ENCODE peak calls at places on chromosomes 4 and X, in eight cellular contexts. One of them, this sample, is unnamed.

GRCh38 chrX:153971632-153972367 is at the start of gene HCFC1:
- DNase-seq in stimulated activated naive CD4-positive, alpha-beta T cell: peak; percentile 88
- DNase-seq in brain microvascular endothelial cell: peak; percentile 81
- DNase-seq in CD4-positive, CD25-positive, alpha-beta regulatory T cell: peak; percentile 83
- DNase-seq in EL: peak; percentile 89
- DNase-seq in ELR: peak; percentile 89
- DNase-seq in germinal center: peak; percentile 75
- DNase-seq in iris pigment epithelial cell: peak; percentile 86
- DNase-seq in this sample: peak; percentile 84

GRCh38 chrX:1137531-1137930 is 74.9 kb downstream of the CRLF2 start:
- DNase-seq in CD4-positive, CD25-positive, alpha-beta regulatory T cell: no peak
- DNase-seq in germinal center: no peak
- DNase-seq in stimulated activated naive CD4-positive, alpha-beta T cell: no peak
- DNase-seq in iris pigment epithelial cell: no peak
- DNase-seq in ELR: no peak
- DNase-seq in brain microvascular endothelial cell: no peak
- DNase-seq in EL: no peak
- DNase-seq in this sample: no peak

GRCh38 chr4:56680266-56680665 is 830 bp downstream of the HOPX start:
- DNase-seq in brain microvascular endothelial cell: no peak
- DNase-seq in germinal center: no peak
- DNase-seq in EL: no peak
- DNase-seq in CD4-positive, CD25-positive, alpha-beta regulatory T cell: no peak
- DNase-seq in iris pigment epithelial cell: no peak
- DNase-seq in stimulated activated naive CD4-positive, alpha-beta T cell: no peak
- DNase-seq in ELR: no peak
- DNase-seq in this sample: no peak

GRCh38 chr4:3807861-3808521 is 41.8 kb downstream of the ADRA2C start:
- DNase-seq in CD4-positive, CD25-positive, alpha-beta regulatory T cell: no peak
- DNase-seq in iris pigment epithelial cell: no peak
- DNase-seq in EL: no peak
- DNase-seq in germinal center: no peak
- DNase-seq in stimulated activated naive CD4-positive, alpha-beta T cell: no peak
- DNase-seq in ELR: no peak
- DNase-seq in brain microvascular endothelial cell: no peak
- DNase-seq in this sample: no peak

GRCh38 chr4:102500371-102501175 is 586 bp upstream of the NFKB1 start:
- DNase-seq in ELR: peak; percentile 69
- DNase-seq in germinal center: peak; percentile 11
- DNase-seq in stimulated activated naive CD4-positive, alpha-beta T cell: peak; percentile 4
- DNase-seq in CD4-positive, CD25-positive, alpha-beta regulatory T cell: no peak
- DNase-seq in EL: peak; percentile 71
- DNase-seq in iris pigment epithelial cell: peak; percentile 34
- DNase-seq in brain microvascular endothelial cell: peak; percentile 38
- DNase-seq in this sample: peak; percentile 44

GRCh38 chrX:148854351-148854750 is 353.9 kb downstream of the AFF2 start:
- DNase-seq in EL: no peak
- DNase-seq in brain microvascular endothelial cell: peak; percentile 31
- DNase-seq in ELR: no peak
- DNase-seq in CD4-positive, CD25-positive, alpha-beta regulatory T cell: no peak
- DNase-seq in germinal center: no peak
- DNase-seq in iris pigment epithelial cell: no peak
- DNase-seq in stimulated activated naive CD4-positive, alpha-beta T cell: no peak
- DNase-seq in this sample: peak; percentile 2

GRCh38 chr4:88033309-88033708 is 25.9 kb downstream of the PKD2 start:
- DNase-seq in CD4-positive, CD25-positive, alpha-beta regulatory T cell: peak; percentile 15
- DNase-seq in stimulated activated naive CD4-positive, alpha-beta T cell: peak; percentile 8
- DNase-seq in EL: peak; percentile 65
- DNase-seq in iris pigment epithelial cell: peak; percentile 62
- DNase-seq in ELR: peak; percentile 78
- DNase-seq in germinal center: peak; percentile 51
- DNase-seq in brain microvascular endothelial cell: peak; percentile 36
- DNase-seq in this sample: peak; percentile 72

GRCh38 chrX:6448003-6448402 is 86.9 kb downstream of the VCX3A start:
- DNase-seq in EL: no peak
- DNase-seq in ELR: no peak
- DNase-seq in iris pigment epithelial cell: no peak
- DNase-seq in germinal center: no peak
- DNase-seq in brain microvascular endothelial cell: peak; percentile 13
- DNase-seq in CD4-positive, CD25-positive, alpha-beta regulatory T cell: no peak
- DNase-seq in stimulated activated naive CD4-positive, alpha-beta T cell: no peak
- DNase-seq in this sample: no peak

GRCh38 chr4:4867745-4868505 is 8.5 kb downstream of the MSX1 start:
- DNase-seq in stimulated activated naive CD4-positive, alpha-beta T cell: no peak
- DNase-seq in brain microvascular endothelial cell: no peak
- DNase-seq in EL: no peak
- DNase-seq in germinal center: no peak
- DNase-seq in iris pigment epithelial cell: no peak
- DNase-seq in ELR: no peak
- DNase-seq in CD4-positive, CD25-positive, alpha-beta regulatory T cell: no peak
- DNase-seq in this sample: no peak

GRCh38 chr4:174427562-174428140 is 94.6 kb downstream of the HPGD start:
- DNase-seq in brain microvascular endothelial cell: no peak
- DNase-seq in CD4-positive, CD25-positive, alpha-beta regulatory T cell: no peak
- DNase-seq in EL: no peak
- DNase-seq in ELR: no peak
- DNase-seq in stimulated activated naive CD4-positive, alpha-beta T cell: no peak
- DNase-seq in iris pigment epithelial cell: peak; percentile 56
- DNase-seq in germinal center: no peak
- DNase-seq in this sample: peak; percentile 73

GRCh38 chr4:54227261-54228063 is 1.6 kb upstream of the PDGFRA start:
- DNase-seq in CD4-positive, CD25-positive, alpha-beta regulatory T cell: no peak
- DNase-seq in ELR: peak; percentile 79
- DNase-seq in EL: peak; percentile 77
- DNase-seq in stimulated activated naive CD4-positive, alpha-beta T cell: no peak
- DNase-seq in germinal center: no peak
- DNase-seq in brain microvascular endothelial cell: peak; percentile 57
- DNase-seq in iris pigment epithelial cell: peak; percentile 75
- DNase-seq in this sample: peak; percentile 50

GRCh38 chrX:110944323-110944761 is 148.7 kb upstream of the CHRDL1 start:
- DNase-seq in ELR: no peak
- DNase-seq in iris pigment epithelial cell: no peak
- DNase-seq in CD4-positive, CD25-positive, alpha-beta regulatory T cell: no peak
- DNase-seq in germinal center: no peak
- DNase-seq in EL: no peak
- DNase-seq in brain microvascular endothelial cell: no peak
- DNase-seq in stimulated activated naive CD4-positive, alpha-beta T cell: no peak
- DNase-seq in this sample: no peak

GRCh38 chr4:133320576-133321170 is 171.6 kb downstream of the PCDH10 start:
- DNase-seq in ELR: peak; percentile 50
- DNase-seq in EL: peak; percentile 28
- DNase-seq in stimulated activated naive CD4-positive, alpha-beta T cell: no peak
- DNase-seq in germinal center: no peak
- DNase-seq in brain microvascular endothelial cell: peak; percentile 43
- DNase-seq in iris pigment epithelial cell: peak; percentile 40
- DNase-seq in CD4-positive, CD25-positive, alpha-beta regulatory T cell: no peak
- DNase-seq in this sample: peak; percentile 62

GRCh38 chr4:99979872-99980271 is 29.8 kb upstream of the H2AZ1 start:
- DNase-seq in EL: peak; percentile 50
- DNase-seq in stimulated activated naive CD4-positive, alpha-beta T cell: no peak
- DNase-seq in brain microvascular endothelial cell: no peak
- DNase-seq in ELR: peak; percentile 86
- DNase-seq in iris pigment epithelial cell: peak; percentile 50
- DNase-seq in germinal center: no peak
- DNase-seq in CD4-positive, CD25-positive, alpha-beta regulatory T cell: no peak
- DNase-seq in this sample: peak; percentile 23

GRCh38 chrX:36983831-36984230 is 24.3 kb upstream of the FAM47C start:
- DNase-seq in stimulated activated naive CD4-positive, alpha-beta T cell: no peak
- DNase-seq in iris pigment epithelial cell: no peak
- DNase-seq in brain microvascular endothelial cell: no peak
- DNase-seq in ELR: no peak
- DNase-seq in EL: no peak
- DNase-seq in germinal center: no peak
- DNase-seq in CD4-positive, CD25-positive, alpha-beta regulatory T cell: no peak
- DNase-seq in this sample: no peak

GRCh38 chr4:2795558-2796260 is 2.8 kb downstream of the SH3BP2 start:
- DNase-seq in stimulated activated naive CD4-positive, alpha-beta T cell: no peak
- DNase-seq in CD4-positive, CD25-positive, alpha-beta regulatory T cell: no peak
- DNase-seq in ELR: no peak
- DNase-seq in iris pigment epithelial cell: no peak
- DNase-seq in EL: no peak
- DNase-seq in brain microvascular endothelial cell: no peak
- DNase-seq in germinal center: no peak
- DNase-seq in this sample: no peak

GRCh38 chr4:111650146-111650545 is 495.1 kb upstream of the FAM241A start:
- DNase-seq in brain microvascular endothelial cell: no peak
- DNase-seq in stimulated activated naive CD4-positive, alpha-beta T cell: no peak
- DNase-seq in CD4-positive, CD25-positive, alpha-beta regulatory T cell: no peak
- DNase-seq in germinal center: no peak
- DNase-seq in ELR: no peak
- DNase-seq in iris pigment epithelial cell: no peak
- DNase-seq in EL: no peak
- DNase-seq in this sample: no peak

GRCh38 chr4:26161030-26161824 is 159.6 kb upstream of the RBPJ start:
- DNase-seq in ELR: peak; percentile 31
- DNase-seq in brain microvascular endothelial cell: no peak
- DNase-seq in CD4-positive, CD25-positive, alpha-beta regulatory T cell: no peak
- DNase-seq in EL: no peak
- DNase-seq in germinal center: no peak
- DNase-seq in iris pigment epithelial cell: no peak
- DNase-seq in stimulated activated naive CD4-positive, alpha-beta T cell: no peak
- DNase-seq in this sample: no peak

GRCh38 chrX:28920554-28920953 is 333.3 kb downstream of the IL1RAPL1 start:
- DNase-seq in ELR: no peak
- DNase-seq in iris pigment epithelial cell: peak; percentile 1
- DNase-seq in germinal center: no peak
- DNase-seq in CD4-positive, CD25-positive, alpha-beta regulatory T cell: no peak
- DNase-seq in brain microvascular endothelial cell: no peak
- DNase-seq in EL: no peak
- DNase-seq in stimulated activated naive CD4-positive, alpha-beta T cell: no peak
- DNase-seq in this sample: no peak

GRCh38 chr4:8914461-8915171 is 43.0 kb upstream of the HMX1 start:
- DNase-seq in brain microvascular endothelial cell: no peak
- DNase-seq in ELR: no peak
- DNase-seq in iris pigment epithelial cell: no peak
- DNase-seq in EL: no peak
- DNase-seq in CD4-positive, CD25-positive, alpha-beta regulatory T cell: no peak
- DNase-seq in stimulated activated naive CD4-positive, alpha-beta T cell: no peak
- DNase-seq in germinal center: no peak
- DNase-seq in this sample: no peak

GRCh38 chrX:131821945-131822622 is 201.0 kb upstream of the STK26 start:
- DNase-seq in EL: no peak
- DNase-seq in germinal center: no peak
- DNase-seq in brain microvascular endothelial cell: peak; percentile 67
- DNase-seq in iris pigment epithelial cell: peak; percentile 63
- DNase-seq in stimulated activated naive CD4-positive, alpha-beta T cell: no peak
- DNase-seq in CD4-positive, CD25-positive, alpha-beta regulatory T cell: no peak
- DNase-seq in ELR: no peak
- DNase-seq in this sample: no peak

GRCh38 chr4:138390286-138390685 is 148.1 kb upstream of the SLC7A11 start:
- DNase-seq in germinal center: no peak
- DNase-seq in stimulated activated naive CD4-positive, alpha-beta T cell: no peak
- DNase-seq in iris pigment epithelial cell: peak; percentile 52
- DNase-seq in ELR: peak; percentile 57
- DNase-seq in CD4-positive, CD25-positive, alpha-beta regulatory T cell: no peak
- DNase-seq in EL: peak; percentile 31
- DNase-seq in brain microvascular endothelial cell: peak; percentile 46
- DNase-seq in this sample: peak; percentile 17

GRCh38 chr4:119080721-119081541 is 54.7 kb upstream of the MYOZ2 start:
- DNase-seq in germinal center: no peak
- DNase-seq in ELR: peak; percentile 36
- DNase-seq in stimulated activated naive CD4-positive, alpha-beta T cell: no peak
- DNase-seq in brain microvascular endothelial cell: no peak
- DNase-seq in CD4-positive, CD25-positive, alpha-beta regulatory T cell: no peak
- DNase-seq in EL: peak; percentile 28
- DNase-seq in iris pigment epithelial cell: no peak
- DNase-seq in this sample: peak; percentile 66

GRCh38 chr4:145887241-145887964 is 51.2 kb downstream of the ZNF827 start:
- DNase-seq in CD4-positive, CD25-positive, alpha-beta regulatory T cell: no peak
- DNase-seq in stimulated activated naive CD4-positive, alpha-beta T cell: no peak
- DNase-seq in iris pigment epithelial cell: peak; percentile 81
- DNase-seq in germinal center: no peak
- DNase-seq in EL: peak; percentile 53
- DNase-seq in brain microvascular endothelial cell: peak; percentile 6
- DNase-seq in ELR: peak; percentile 43
- DNase-seq in this sample: peak; percentile 31

This sample was measured in epithelial cell of esophagus.